ENCODE peak calls at places on chromosomes 6 and 20, in seven cellular contexts. A is Panc1; T is heart right ventricle; K is CD4-positive, CD25-positive, alpha-beta regulatory T cell; S is upper lobe of right lung; I is adrenal gland; Z is brain microvascular endothelial cell. E is an unnamed sample.

GRCh38 chr6:117908246-117909107 is 1.4 kb downstream of the SLC35F1 start:
- DNase-seq in K (no peak), Z (no peak), S (no peak), T (no peak), A (no peak), I (no peak), E (peak; percentile 29)

GRCh38 chr20:1278993-1279392 is 12.9 kb downstream of the SNPH start:
- DNase-seq in K (no peak), A (no peak), S (no peak), Z (no peak), I (no peak), T (no peak), E (no peak)

GRCh38 chr6:36998723-36999466 is 6.6 kb upstream of the FGD2 start:
- DNase-seq in T (no peak), Z (no peak), S (no peak), K (no peak), A (no peak), I (no peak), E (no peak)

GRCh38 chr20:43231829-43232228 is 42.1 kb upstream of the PTPRT start:
- DNase-seq in K (no peak), S (no peak), T (no peak), Z (no peak), A (no peak), I (no peak), E (no peak)

GRCh38 chr20:35040646-35041045 is 52.0 kb downstream of the TRPC4AP start:
- DNase-seq in K (no peak), S (no peak), T (no peak), I (no peak), Z (no peak), A (no peak), E (no peak)

GRCh38 chr6:142737368-142738060 is 207.5 kb downstream of the HIVEP2 start:
- DNase-seq in S (no peak), K (no peak), A (no peak), T (no peak), I (no peak), Z (no peak), E (no peak)

GRCh38 chr6:53112404-53112803 is 36.2 kb downstream of the GCM1 start:
- DNase-seq in T (no peak), Z (no peak), K (peak; percentile 79), A (no peak), S (no peak), I (no peak), E (no peak)

GRCh38 chr6:155275808-155276480 is 12.1 kb downstream of the CLDN20 start:
- DNase-seq in T (no peak), A (no peak), Z (peak; percentile 48), S (no peak), K (no peak), I (no peak), E (no peak)

GRCh38 chr6:43977404-43978111 is 149.7 kb downstream of the MRPL14 start:
- DNase-seq in I (peak; percentile 10), Z (no peak), K (no peak), T (no peak), S (no peak), A (no peak), E (no peak)

GRCh38 chr6:89034586-89035251 is 45.8 kb upstream of the PNRC1 start:
- DNase-seq in Z (no peak), T (peak; percentile 30), S (no peak), K (no peak), I (peak; percentile 77), A (no peak), E (no peak)

GRCh38 chr6:155424201-155424600 is 31.4 kb downstream of the NOX3 start:
- DNase-seq in A (no peak), S (no peak), Z (no peak), I (no peak), T (no peak), K (no peak), E (no peak)

GRCh38 chr6:104566411-104566810 is 293.3 kb downstream of the HACE1 start:
- DNase-seq in Z (peak; percentile 52), K (no peak), A (no peak), S (no peak), T (no peak), I (no peak), E (no peak)

GRCh38 chr6:28638915-28639314 is 113.2 kb downstream of the GPX5 start:
- DNase-seq in K (no peak), I (no peak), A (no peak), Z (no peak), T (no peak), S (no peak), E (no peak)

GRCh38 chr6:28634758-28635546 is 109.3 kb downstream of the GPX5 start:
- DNase-seq in I (no peak), S (no peak), K (no peak), A (no peak), T (no peak), Z (no peak), E (peak; percentile 44)

GRCh38 chr6:28633445-28634215 is 107.9 kb downstream of the GPX5 start:
- DNase-seq in T (no peak), S (no peak), A (no peak), K (no peak), I (no peak), Z (no peak), E (no peak)

GRCh38 chr6:28634406-28634757 is 108.7 kb downstream of the GPX5 start:
- DNase-seq in A (no peak), K (no peak), Z (no peak), T (no peak), I (no peak), S (no peak), E (no peak)

DNA sequence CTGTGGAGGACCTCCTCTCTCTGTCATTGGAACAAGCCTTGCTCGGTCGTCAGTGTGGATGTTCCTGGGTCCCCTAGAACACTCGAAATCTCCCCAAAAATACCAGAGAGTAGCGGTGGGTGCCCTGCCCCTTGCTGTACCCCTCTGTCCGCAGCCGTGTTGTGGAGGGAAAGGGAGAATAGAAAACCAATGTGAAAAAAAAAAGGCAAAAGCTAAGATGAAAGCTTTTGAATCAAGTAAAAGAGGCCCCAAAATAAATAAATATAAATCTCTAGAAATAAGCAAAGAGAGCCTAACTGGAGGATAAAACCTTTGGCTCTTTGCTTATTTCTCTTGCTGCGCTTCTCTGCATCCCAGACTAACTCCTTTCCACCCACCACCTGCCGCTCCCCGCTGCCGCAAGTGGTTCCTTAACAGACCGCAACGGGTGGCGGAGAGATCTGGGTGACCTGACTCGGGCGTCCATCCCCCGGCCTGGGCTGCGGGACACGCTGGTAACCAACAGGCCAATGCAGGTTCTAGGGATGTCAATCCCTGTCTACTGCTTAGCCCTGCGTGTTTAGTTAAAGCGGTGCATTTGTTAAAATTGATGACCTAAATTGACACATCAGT is 110.0 kb downstream of the GPX5 start:
- DNase-seq in T (no peak), S (no peak), A (no peak), K (no peak), I (no peak), Z (no peak), E (no peak)
- H3K27me3 ChIP-seq in T (peaks cover 77% of the 10 kb centered on the region), S (peaks cover 52% of the 10 kb centered on the region), A (no peaks in the 10 kb centered on the region), K (peaks cover 30% of the 10 kb centered on the region), I (peaks cover 17% of the 10 kb centered on the region), Z (peaks cover 2% of the 10 kb centered on the region), E (no peaks in the 10 kb centered on the region)

DNA sequence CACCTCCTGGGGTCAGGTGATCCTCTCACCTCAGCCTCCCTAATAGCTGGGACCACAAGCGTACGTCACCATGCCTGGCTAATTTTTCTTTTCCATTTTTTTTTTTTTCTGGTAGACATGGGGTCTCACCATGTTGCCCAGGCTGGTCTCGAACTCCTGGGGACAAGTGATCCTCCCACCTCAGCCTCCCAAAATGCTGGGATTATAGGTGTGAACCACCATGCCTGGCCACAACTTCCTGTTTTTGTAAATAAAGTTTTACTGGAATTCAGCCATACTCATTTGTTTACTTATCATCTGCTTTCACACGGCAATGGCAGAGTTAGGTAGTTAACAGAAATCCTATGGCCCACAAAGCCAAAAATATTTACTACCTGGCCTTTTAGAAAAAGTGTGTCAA is 7.8 kb upstream of the RUNX2 start:
- DNase-seq in I (no peak), Z (no peak), S (no peak), K (no peak), A (no peak), T (no peak), E (no peak)
- H3K27me3 ChIP-seq in I (no peaks in the 10 kb centered on the region), Z (no peaks in the 10 kb centered on the region), S (no peaks in the 10 kb centered on the region), K (no peaks in the 10 kb centered on the region), A (no peaks in the 10 kb centered on the region), T (no peaks in the 10 kb centered on the region), E (no peaks in the 10 kb centered on the region)

DNA sequence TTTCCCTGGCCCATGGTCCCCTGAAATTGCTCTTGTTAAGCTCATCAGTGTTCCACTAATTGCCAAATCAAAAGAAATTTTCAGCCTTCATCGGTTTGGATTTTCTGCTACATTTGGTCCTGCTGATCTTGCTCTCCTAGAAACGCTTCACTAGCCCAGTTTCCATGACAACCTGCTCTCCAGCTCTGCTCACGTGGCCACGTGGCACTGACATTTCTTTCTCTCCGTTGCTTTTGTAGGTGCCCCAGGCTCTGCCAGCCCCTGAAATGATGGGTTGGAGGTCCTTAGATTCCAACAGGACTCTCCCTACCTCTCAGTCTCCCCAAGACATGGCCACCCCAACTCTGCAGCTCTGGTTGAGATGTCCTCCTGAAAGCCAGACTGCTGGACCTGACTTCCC is 45.8 kb upstream of the NNAT start:
- DNase-seq in S (no peak), K (no peak), T (no peak), A (no peak), I (no peak), Z (no peak), E (no peak)
- H3K27me3 ChIP-seq in S (no peaks in the 10 kb centered on the region), K (no peaks in the 10 kb centered on the region), T (no peaks in the 10 kb centered on the region), A (peaks cover 27% of the 10 kb centered on the region), I (no peaks in the 10 kb centered on the region), Z (peaks cover 6% of the 10 kb centered on the region), E (no peaks in the 10 kb centered on the region)

GRCh38 chr6:28775405-28776129 is 148.2 kb downstream of the TRIM27 start:
- DNase-seq in Z (no peak), I (no peak), S (no peak), T (no peak), K (no peak), A (no peak), E (no peak)

GRCh38 chr6:28775052-28775376 is 148.8 kb downstream of the TRIM27 start:
- DNase-seq in S (no peak), T (no peak), K (no peak), I (no peak), Z (no peak), A (no peak), E (no peak)

GRCh38 chr6:28772480-28773381 is 151.1 kb downstream of the TRIM27 start:
- DNase-seq in T (no peak), S (no peak), Z (no peak), A (no peak), I (no peak), K (no peak), E (no peak)

GRCh38 chr6:28776269-28777146 is 147.3 kb downstream of the TRIM27 start:
- DNase-seq in T (no peak), S (no peak), I (no peak), Z (no peak), K (no peak), A (no peak), E (no peak)

DNA sequence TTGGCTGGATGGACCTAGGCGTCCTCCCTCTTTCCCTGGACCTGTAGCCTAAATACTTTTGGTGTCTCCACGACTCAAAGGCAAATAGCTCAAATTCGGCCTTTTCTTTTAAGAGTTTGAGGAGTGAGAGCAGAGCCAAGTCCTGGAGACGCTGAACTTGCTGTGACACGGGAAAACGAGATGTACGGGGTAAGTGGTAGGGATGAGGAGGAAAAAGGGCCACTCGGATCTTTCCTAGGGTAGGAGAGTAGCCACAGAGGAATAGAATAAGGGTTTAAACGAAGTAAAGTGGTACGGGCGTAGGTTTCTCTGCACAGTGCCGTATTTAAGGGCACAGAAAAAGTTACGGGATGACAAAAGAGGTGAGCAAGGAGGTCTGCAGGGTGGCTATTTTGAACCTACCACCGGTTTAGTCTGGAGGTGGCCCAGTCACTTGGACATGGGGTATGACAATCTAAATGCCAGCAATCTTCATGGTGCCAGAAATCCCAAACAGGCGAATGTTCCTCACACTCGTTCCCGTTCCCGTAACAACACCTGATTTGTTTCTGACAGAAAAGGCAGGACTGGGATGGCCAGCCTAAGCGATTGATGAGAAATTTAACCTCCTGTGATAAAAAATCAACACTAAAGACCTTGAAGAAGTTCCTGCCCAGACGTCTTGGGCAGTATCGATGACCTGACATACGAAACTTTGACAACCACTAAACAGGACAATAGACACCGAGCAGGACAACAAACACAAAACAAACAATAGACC is 149.3 kb downstream of the TRIM27 start:
- DNase-seq in K (no peak), S (no peak), I (no peak), A (no peak), T (no peak), Z (no peak), E (no peak)
- H3K27me3 ChIP-seq in K (peaks cover 75% of the 10 kb centered on the region), S (peaks cover 98% of the 10 kb centered on the region), I (peaks cover 91% of the 10 kb centered on the region), A (no peaks in the 10 kb centered on the region), T (peaks cover 100% of the 10 kb centered on the region), Z (peaks cover 95% of the 10 kb centered on the region), E (peaks cover 6% of the 10 kb centered on the region)

E was measured in right cardiac atrium.